ENCODE peak calls at places on chromosome 4, in eight cellular contexts. X is thoracic aorta; N is dorsolateral prefrontal cortex; Q is GM23338; A is HCT116; S is left ventricle myocardium inferior; M is naive thymus-derived CD4-positive, alpha-beta T cell; Z is PC-9. D is an unnamed sample.

GRCh38 chr4:69546121-69546520 is 50.4 kb upstream of the UGT2B4 start:
- DNase-seq in X (no peak), N (no peak), Q (no peak), A (no peak), S (no peak), M (no peak), Z (no peak), D (no peak)

GRCh38 chr4:145614235-145614615 is 5.0 kb upstream of the MMAA start:
- DNase-seq in X (no peak), N (no peak), Q (no peak), A (no peak), S (no peak), M (no peak), Z (no peak), D (no peak)

GRCh38 chr4:6374575-6374974 is 97.8 kb downstream of the PPP2R2C start:
- DNase-seq in X (no peak), N (no peak), Q (no peak), A (no peak), S (peak; percentile 3), M (no peak), Z (no peak), D (no peak)

GRCh38 chr4:8735236-8736082 is 136.2 kb downstream of the HMX1 start:
- DNase-seq in X (no peak), N (no peak), Q (no peak), A (no peak), S (no peak), M (no peak), Z (no peak), D (no peak)

GRCh38 chr4:33649015-33649414 is 2595.3 kb downstream of the ARAP2 start:
- DNase-seq in X (no peak), N (no peak), Q (peak; percentile 49), A (peak; percentile 21), S (no peak), M (no peak), Z (no peak), D (no peak)

GRCh38 chr4:123110685-123111084 is 188.3 kb upstream of the NUDT6 start:
- DNase-seq in X (no peak), N (no peak), Q (no peak), A (no peak), S (no peak), M (no peak), Z (no peak), D (no peak)

GRCh38 chr4:10115657-10116624 is 658 bp downstream of the WDR1 start:
- DNase-seq in X (no peak), N (no peak), Q (peak; percentile 72), A (peak; percentile 28), S (no peak), M (peak; percentile 77), Z (peak; percentile 68), D (peak; percentile 55)

GRCh38 chr4:47315346-47315745 is 148.2 kb downstream of the COMMD8 start:
- DNase-seq in X (no peak), N (no peak), Q (no peak), A (no peak), S (no peak), M (no peak), Z (no peak), D (no peak)

GRCh38 chr4:88653371-88653946 is 44.2 kb downstream of the NAP1L5 start:
- DNase-seq in X (no peak), N (no peak), Q (no peak), A (no peak), S (no peak), M (no peak), Z (no peak), D (no peak)

GRCh38 chr4:120331486-120332281 is 265.0 kb upstream of the MAD2L1 start:
- DNase-seq in X (no peak), N (no peak), Q (no peak), A (peak; percentile 59), S (no peak), M (no peak), Z (no peak), D (peak; percentile 61)

GRCh38 chr4:48602763-48603162 is 112.7 kb downstream of the ZAR1 start:
- DNase-seq in X (no peak), N (no peak), Q (no peak), A (no peak), S (no peak), M (no peak), Z (no peak), D (no peak)

GRCh38 chr4:110211007-110211769 is 12.8 kb upstream of the ELOVL6 start:
- DNase-seq in X (no peak), N (no peak), Q (peak; percentile 70), A (no peak), S (no peak), M (peak; percentile 42), Z (no peak), D (no peak)

GRCh38 chr4:40206421-40206820 is 9.6 kb downstream of the RHOH start:
- DNase-seq in X (no peak), N (no peak), Q (no peak), A (no peak), S (no peak), M (no peak), Z (no peak), D (no peak)

GRCh38 chr4:6125103-6125651 is 75.2 kb downstream of the JAKMIP1 start:
- DNase-seq in X (no peak), N (peak; percentile 14), Q (no peak), A (no peak), S (no peak), M (no peak), Z (no peak), D (no peak)

GRCh38 chr4:181672751-181673150 is 570.5 kb upstream of the TENM3 start:
- DNase-seq in X (no peak), N (no peak), Q (no peak), A (no peak), S (no peak), M (no peak), Z (no peak), D (no peak)

GRCh38 chr4:185839770-185840169 is 27.8 kb upstream of the SORBS2 start:
- DNase-seq in X (no peak), N (no peak), Q (peak; percentile 33), A (no peak), S (no peak), M (no peak), Z (no peak), D (no peak)

GRCh38 chr4:124414641-124415040 is 297.9 kb downstream of the ANKRD50 start:
- DNase-seq in X (no peak), N (no peak), Q (no peak), A (no peak), S (no peak), M (no peak), Z (no peak), D (no peak)

GRCh38 chr4:124420166-124420695 is 292.3 kb downstream of the ANKRD50 start:
- DNase-seq in X (no peak), N (no peak), Q (no peak), A (no peak), S (no peak), M (no peak), Z (no peak), D (no peak)

DNA sequence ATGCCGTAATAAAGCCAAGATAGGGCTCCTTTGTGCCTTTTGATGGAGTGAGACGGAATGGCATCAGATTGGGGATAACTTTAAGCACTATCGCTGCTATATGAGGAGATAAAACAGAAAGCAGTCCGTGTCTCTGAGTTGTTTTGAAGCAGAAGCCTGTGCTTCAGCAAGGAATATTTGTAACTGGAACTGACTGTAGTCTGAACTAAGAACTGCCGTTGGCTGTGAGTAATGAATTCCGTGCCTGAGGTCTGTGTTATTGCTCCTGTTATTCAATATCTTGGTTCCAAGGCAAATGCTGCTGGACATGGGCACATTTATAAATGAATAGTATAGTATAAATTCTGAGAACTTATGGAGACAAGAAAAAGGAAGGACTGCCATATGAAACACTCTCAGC is 297.3 kb downstream of the ANKRD50 start:
- DNase-seq in X (no peak), N (no peak), Q (no peak), A (no peak), S (no peak), M (no peak), Z (no peak), D (no peak)
- H3K4me3 ChIP-seq in X (no peak overlapping the region), N (no peak overlapping the region), Q (no peak overlapping the region), A (no peak overlapping the region), S (no peak overlapping the region), M (no peak overlapping the region), Z (no peak overlapping the region), D (no peak overlapping the region)

DNA sequence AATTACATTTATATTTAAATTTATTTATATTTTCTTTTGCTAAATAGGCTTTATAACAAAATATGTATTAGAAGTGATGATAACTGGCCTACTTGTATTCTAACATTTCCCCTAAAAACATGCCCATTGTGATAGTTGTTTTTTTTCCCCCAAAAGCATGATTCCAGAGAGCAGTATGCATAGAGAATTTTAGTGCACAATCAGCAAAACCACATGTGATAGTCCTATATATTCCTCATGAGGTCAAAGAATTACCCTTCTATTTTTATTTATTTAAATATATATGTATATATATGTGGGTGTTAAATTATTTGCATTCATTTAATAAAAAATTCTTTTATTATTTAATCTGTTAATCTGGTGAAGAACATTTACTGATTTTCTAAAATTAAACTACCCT is 78.2 kb upstream of the TLL1 start:
- DNase-seq in X (no peak), N (no peak), Q (no peak), A (no peak), S (no peak), M (no peak), Z (no peak), D (no peak)
- H3K27ac ChIP-seq in X (no peak overlapping the region), N (no peak overlapping the region), Q (no peak overlapping the region), A (no peak overlapping the region), S (no peak overlapping the region), M (no peak overlapping the region), Z (no peak overlapping the region), D (no peak overlapping the region)

DNA sequence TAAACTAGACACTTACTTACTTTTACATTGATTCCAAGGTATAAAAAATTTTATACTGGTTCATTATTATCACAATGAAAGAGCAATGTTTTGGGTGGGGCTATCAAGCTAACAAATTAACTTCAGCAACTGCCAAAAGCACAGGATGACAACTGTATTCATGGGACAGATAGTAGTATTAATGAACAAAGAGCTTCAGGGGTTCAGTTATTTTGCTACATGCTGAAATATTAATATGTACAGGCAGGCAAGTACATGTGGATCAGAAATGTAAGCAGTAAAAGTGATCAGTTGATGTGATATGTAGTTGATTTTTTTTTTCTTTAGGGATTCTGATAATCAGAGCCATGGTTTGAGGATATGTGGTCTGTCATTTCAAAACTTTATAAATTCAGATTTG is 112.8 kb downstream of the NAA11 start:
- DNase-seq in X (no peak), N (no peak), Q (no peak), A (no peak), S (no peak), M (no peak), Z (no peak), D (no peak)
- H3K4me3 ChIP-seq in X (no peak overlapping the region), N (no peak overlapping the region), Q (no peak overlapping the region), A (no peak overlapping the region), S (no peak overlapping the region), M (no peak overlapping the region), Z (no peak overlapping the region), D (no peak overlapping the region)

DNA sequence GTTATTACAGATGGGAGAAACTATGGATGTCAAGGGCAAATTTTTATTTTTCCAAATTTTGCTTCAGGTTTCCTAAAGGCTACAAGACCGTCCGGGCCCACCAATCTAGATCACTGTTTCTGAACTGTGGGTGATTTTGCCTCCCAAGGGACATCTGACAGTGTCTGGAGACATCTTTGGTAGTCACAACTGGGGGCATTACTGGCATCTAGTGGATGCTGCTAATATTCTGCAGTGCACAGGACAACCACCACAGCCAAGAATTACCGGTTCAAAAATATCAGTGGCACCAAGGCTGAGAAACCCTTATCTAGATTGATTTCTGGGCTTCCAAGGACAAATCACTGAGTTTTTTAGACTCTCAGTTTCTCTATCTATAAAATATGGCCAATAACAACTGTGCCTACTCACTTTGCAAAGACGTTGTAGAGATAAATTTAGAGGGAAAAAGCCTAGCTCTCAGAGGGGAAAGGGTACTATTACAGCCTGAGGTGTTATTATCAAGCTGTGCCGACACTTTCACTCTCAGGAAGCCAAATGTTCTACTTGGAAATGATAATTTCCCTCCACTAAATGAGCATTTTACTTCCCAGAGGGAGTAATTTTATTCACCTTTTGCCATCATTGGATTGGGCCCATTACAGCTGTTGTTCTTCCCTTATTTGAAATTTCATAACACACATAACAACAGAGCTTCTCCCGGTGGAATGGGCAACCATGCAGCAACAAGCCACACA is 442.1 kb downstream of the CENPC start:
- DNase-seq in X (no peak), N (no peak), Q (no peak), A (no peak), S (no peak), M (no peak), Z (no peak), D (no peak)
- H3K27ac ChIP-seq in X (no peak overlapping the region), N (no peak overlapping the region), Q (no peak overlapping the region), A (no peak overlapping the region), S (no peak overlapping the region), M (no peak overlapping the region), Z (no peak overlapping the region), D (no peak overlapping the region)